ENCODE peak calls at places on chromosomes 16 and 17, in seven cellular contexts. F is HTR-8/SVneo, Y is BJ, L is GDM1, D is psoas muscle, Z is AG10803, A is AG08395. J is an unnamed sample.

GRCh38 chr16:54277845-54278703 is 8.5 kb downstream of the IRX3 start:
- DNase-seq in F (no peak), Y (no peak), L (no peak), D (no peak), Z (no peak), A (no peak), J (no peak)

GRCh38 chr17:74632196-74632540 is 8.6 kb upstream of the CD300E start:
- DNase-seq in F (no peak), Y (no peak), L (no peak), D (no peak), Z (no peak), A (no peak), J (no peak)

GRCh38 chr16:27349276-27349675 is 35.5 kb downstream of the IL4R start:
- DNase-seq in F (no peak), Y (no peak), L (no peak), D (no peak), Z (no peak), A (no peak), J (no peak)

GRCh38 chr17:58279736-58280479 is 827 bp downstream of the MPO start:
- DNase-seq in F (no peak), Y (no peak), L (no peak), D (no peak), Z (no peak), A (peak), J (no peak)

GRCh38 chr17:30235386-30236296 is at the start of gene SLC6A4:
- DNase-seq in F (no peak), Y (no peak), L (no peak), D (no peak), Z (no peak), A (peak), J (no peak)

GRCh38 chr16:14004031-14004718 is 66.9 kb upstream of the MRTFB start:
- DNase-seq in F (no peak), Y (no peak), L (no peak), D (no peak), Z (no peak), A (no peak), J (no peak)

GRCh38 chr17:36092228-36092627 is 2.3 kb upstream of the CCL3 start:
- DNase-seq in F (no peak), Y (no peak), L (no peak), D (no peak), Z (no peak), A (no peak), J (no peak)

GRCh38 chr17:78401246-78401645 is 22.8 kb downstream of the PGS1 start:
- DNase-seq in F (no peak), Y (no peak), L (no peak), D (no peak), Z (peak), A (no peak), J (no peak)

J was measured in glomerular endothelial cell.